ENCODE peak calls at places on chromosomes 5 and 9, in six cellular contexts. F, S, N, Y, E and H are unnamed samples. For H3K9me3, the result is how much of the 10 kb centered on the place peaks cover.

GRCh38 chr5:150789943-150790611 is 11.5 kb downstream of the SMIM3 start:
- DNase-seq in S (no peak), Y (peak), E (peak), N (peak), F (no peak), H (peak)

GRCh38 chr5:154370119-154370518 is 75.7 kb upstream of the SAP30L start:
- DNase-seq in Y (no peak), N (no peak), F (no peak), E (no peak), S (no peak), H (no peak)

GRCh38 chr9:138098116-138098907 is 220.7 kb downstream of the CACNA1B start:
- DNase-seq in N (peak), E (no peak), Y (no peak), F (no peak), S (no peak), H (no peak)

GRCh38 chr9:95574176-95574575 is 57.4 kb upstream of the PTCH1 start:
- DNase-seq in S (no peak), F (no peak), N (no peak), E (no peak), Y (no peak), H (no peak)

GRCh38 chr5:176337913-176338312 is 23.7 kb downstream of the KIAA1191 start:
- DNase-seq in S (no peak), F (no peak), E (no peak), N (no peak), Y (no peak), H (no peak)

GRCh38 chr5:168765220-168766037 is 186.3 kb upstream of the PANK3 start:
- DNase-seq in S (no peak), Y (peak), F (no peak), E (no peak), N (peak), H (no peak)

GRCh38 chr5:531101-531748 is 7.0 kb upstream of the SLC9A3 start:
- DNase-seq in E (no peak), N (peak), S (no peak), F (no peak), Y (no peak), H (no peak)

GRCh38 chr9:92608221-92609141 is 61.5 kb downstream of the IPPK start:
- DNase-seq in N (no peak), F (no peak), S (no peak), Y (no peak), E (no peak), H (no peak)

GRCh38 chr5:1511651-1512540 is 11.9 kb downstream of the LPCAT1 start:
- DNase-seq in N (peak), S (no peak), Y (no peak), E (peak), F (peak), H (peak)

GRCh38 chr5:103139264-103139865 is 19.3 kb downstream of the PPIP5K2 start:
- DNase-seq in E (peak), N (peak), F (peak), S (peak), Y (peak), H (peak)

GRCh38 chr9:6703898-6704639 is 53.7 kb upstream of the KDM4C start:
- DNase-seq in F (peak), N (peak), S (no peak), E (peak), Y (peak), H (peak)

GRCh38 chr5:81748556-81748955 is 2.3 kb downstream of the SSBP2 start:
- DNase-seq in Y (no peak), F (no peak), N (no peak), E (no peak), S (no peak), H (no peak)
- TF ChIP-seq CTCF in Y (no peak), F (no peak), N (no peak), E (no peak), S (peak), H (no peak)

GRCh38 chr5:17860660-17861315 is 226.5 kb downstream of the TAF11L14 start:
- DNase-seq in Y (no peak), E (no peak), N (no peak), S (no peak), F (no peak), H (no peak)
- H3K9me3 ChIP-seq in Y (under half), E (under half), N (under half), S (under half), F (under half), H (under half)

GRCh38 chr9:127347831-127348699 is 48.9 kb upstream of the SLC2A8 start:
- DNase-seq in E (no peak), F (no peak), Y (peak), S (peak), N (no peak), H (no peak)

GRCh38 chr9:127344373-127344995 is 52.5 kb upstream of the SLC2A8 start:
- DNase-seq in N (no peak), E (no peak), Y (no peak), S (no peak), F (no peak), H (no peak)

GRCh38 chr9:127345566-127345965 is 51.4 kb upstream of the SLC2A8 start:
- DNase-seq in N (no peak), F (no peak), Y (no peak), S (no peak), E (no peak), H (no peak)

GRCh38 chr9:127349483-127350127 is 47.4 kb upstream of the SLC2A8 start:
- DNase-seq in E (no peak), S (no peak), F (no peak), Y (peak), N (no peak), H (no peak)

GRCh38 chr9:127346584-127346983 is 50.4 kb upstream of the SLC2A8 start:
- DNase-seq in Y (no peak), F (no peak), E (no peak), N (no peak), S (no peak), H (no peak)
- TF ChIP-seq CTCF in Y (peak), F (no peak), E (no peak), N (no peak), S (peak), H (no peak)

DNA sequence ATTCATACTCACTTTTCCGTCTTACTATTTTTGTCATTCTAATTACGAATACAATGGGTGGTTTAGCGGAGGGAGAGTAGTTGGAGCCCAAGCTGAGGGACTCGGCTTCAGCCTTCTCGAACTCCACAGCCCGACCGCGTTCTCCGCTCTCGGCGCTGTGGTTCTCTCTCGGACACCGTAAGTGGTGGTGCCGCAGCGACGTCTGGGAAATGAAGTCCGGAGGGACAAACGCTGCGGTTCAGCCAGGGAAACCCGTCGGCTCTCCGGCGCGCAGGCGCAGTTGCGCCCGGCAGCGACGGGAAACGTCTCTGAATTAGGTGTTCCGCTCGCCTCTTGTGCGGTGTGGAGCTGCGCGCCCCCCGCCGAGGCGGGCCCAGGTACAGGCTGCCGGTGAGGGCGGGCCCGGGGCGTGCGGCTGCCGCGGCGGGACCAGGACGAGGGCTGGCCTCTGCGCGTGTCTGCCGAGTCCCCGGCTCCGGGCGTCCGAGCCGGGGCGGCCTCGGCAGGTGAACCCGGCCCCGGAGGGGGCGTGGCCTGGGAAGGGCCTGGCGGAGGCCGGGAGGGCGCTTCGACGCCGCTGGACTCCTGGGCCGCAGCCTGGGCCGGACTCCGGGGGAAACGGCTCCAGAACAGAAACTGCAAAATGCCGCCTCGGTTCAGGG is at the start of gene ZNF879:
- DNase-seq in S (peak), N (peak), F (peak), E (peak), Y (peak), H (peak)
- H3K9me3 ChIP-seq in S (under half), N (under half), F (under half), E (under half), Y (under half), H (under half)

DNA sequence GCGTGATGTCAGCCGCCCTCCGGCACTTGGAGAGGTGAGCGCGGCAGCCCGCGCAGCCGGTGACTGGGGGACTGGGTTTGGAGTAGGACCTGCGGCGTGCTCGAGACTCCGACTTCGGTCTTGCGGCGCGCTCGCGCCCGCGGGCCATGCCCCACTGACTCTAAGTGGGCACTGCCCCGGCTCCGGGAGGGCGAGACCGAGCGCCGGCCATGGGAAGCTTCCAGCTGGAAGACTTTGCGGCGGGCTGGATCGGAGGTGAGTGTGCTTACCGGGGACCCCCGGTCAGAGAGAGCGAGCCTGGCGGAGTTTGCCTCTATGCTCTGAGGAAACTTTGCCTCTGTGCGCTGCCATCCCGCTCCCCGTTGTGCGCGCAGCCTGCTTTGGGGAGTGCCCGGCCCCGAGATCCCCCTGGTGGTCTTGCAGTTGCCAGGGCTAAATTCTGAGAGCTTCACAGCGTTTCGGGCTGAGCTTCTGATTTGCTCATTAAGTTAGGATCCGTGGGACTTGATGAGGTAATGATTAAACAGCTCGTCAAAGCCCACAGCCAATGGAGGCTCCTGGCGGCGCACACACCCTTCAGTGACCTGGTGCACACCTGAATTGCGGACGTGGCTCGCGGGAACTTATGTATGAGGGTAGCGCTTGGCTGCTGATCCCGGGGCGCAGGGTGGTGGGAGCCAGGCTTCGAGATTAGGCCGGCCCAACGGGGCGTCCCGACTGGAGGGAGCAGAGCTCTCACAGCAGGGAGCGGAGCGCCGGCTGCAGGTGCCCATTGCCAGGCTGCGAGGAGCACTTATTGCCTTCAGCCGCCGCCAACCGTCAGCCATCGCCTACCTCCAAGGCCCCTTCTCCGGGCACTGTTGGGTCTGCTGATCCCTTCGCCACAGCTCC is at the start of gene SLC25A48:
- DNase-seq in F (no peak), N (peak), E (peak), S (no peak), Y (peak), H (peak)
- TF ChIP-seq CTCF in F (peak), N (no peak), E (no peak), S (peak), Y (no peak), H (no peak)

GRCh38 chr5:12615141-12615820 is 711.0 kb upstream of the CTNND2 start:
- DNase-seq in N (no peak), S (no peak), E (no peak), Y (no peak), F (no peak), H (no peak)

GRCh38 chr5:12611132-12611531 is 706.9 kb upstream of the CTNND2 start:
- DNase-seq in F (no peak), N (no peak), Y (no peak), S (no peak), E (no peak), H (no peak)

GRCh38 chr5:12614608-12615007 is 710.4 kb upstream of the CTNND2 start:
- DNase-seq in E (no peak), F (no peak), Y (no peak), S (no peak), N (no peak), H (no peak)

GRCh38 chr5:12616093-12616492 is 711.8 kb upstream of the CTNND2 start:
- DNase-seq in N (no peak), Y (no peak), E (no peak), S (no peak), F (no peak), H (no peak)
- H3K9me3 ChIP-seq in N (under half), Y (half or more), E (under half), S (under half), F (under half), H (under half)

DNA sequence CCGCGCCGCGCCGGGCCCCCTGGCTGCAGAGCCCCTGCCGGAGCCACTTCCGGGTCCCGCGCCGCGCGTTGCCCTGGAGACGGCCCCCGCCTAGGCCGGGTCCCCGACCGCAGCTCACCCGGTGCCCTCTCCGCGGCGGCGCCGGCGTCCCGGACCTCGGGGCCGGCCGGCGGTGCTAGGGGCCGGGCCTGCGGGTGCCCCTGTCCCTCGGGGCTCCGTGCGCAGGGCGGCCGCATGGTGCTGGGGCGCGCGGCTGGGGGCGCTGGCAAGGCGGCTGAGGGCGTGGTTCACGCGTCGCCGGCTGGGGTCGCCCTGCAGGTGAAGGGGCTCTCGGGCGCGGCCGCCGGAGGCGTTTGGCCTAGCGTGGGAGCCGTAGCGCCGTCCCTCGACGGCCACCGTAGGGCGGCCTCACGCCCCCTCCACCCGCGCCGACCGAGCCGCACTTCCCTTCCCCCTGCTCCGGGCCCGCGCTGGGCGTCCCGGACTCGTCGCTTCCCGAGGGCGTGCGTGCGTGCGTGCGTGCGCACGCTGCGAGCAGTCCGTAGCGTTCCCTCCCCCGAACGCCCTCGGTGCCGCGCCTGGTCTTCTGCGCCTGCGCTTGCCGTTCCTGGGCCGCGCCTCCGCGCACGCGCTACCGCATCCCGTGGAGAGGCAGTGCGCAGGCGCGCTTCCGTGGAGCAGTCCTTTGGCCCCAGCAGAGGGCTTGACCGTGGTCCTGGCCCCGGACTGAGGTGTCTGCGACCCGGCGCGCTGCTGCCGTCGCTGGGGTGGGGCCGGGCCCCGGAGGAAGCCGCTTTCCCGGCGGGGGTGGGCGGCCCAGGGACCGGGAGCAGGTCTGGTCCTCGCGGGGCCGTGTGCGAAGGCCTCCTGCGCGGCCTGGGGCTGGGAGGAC is at the start of gene TMEM250:
- DNase-seq in S (peak), N (peak), F (peak), Y (peak), E (peak), H (peak)
- TF ChIP-seq CTCF in S (no peak), N (no peak), F (peak), Y (no peak), E (no peak), H (no peak)